ENCODE peak calls at places on chromosomes 1 and 21, in six cellular contexts. N is dorsolateral prefrontal cortex; L is neuronal stem cell; Y is CD8-positive, alpha-beta T cell; F is T-helper 2 cell; M is HL-60. B is an unnamed sample.

GRCh38 chr1:243345205-243345604 is 89.4 kb downstream of the SDCCAG8 start:
- DNase-seq in F (no peak), Y (no peak), L (no peak), N (no peak), M (no peak), B (no peak)

GRCh38 chr1:223700942-223701637 is 11.2 kb upstream of the CAPN2 start:
- DNase-seq in N (no peak), L (no peak), F (no peak), M (no peak), Y (no peak), B (no peak)

GRCh38 chr1:54379481-54380284 is 26.5 kb downstream of the SSBP3 start:
- DNase-seq in N (no peak), Y (no peak), F (no peak), L (no peak), M (no peak), B (no peak)

GRCh38 chr1:156104065-156104810 is 10.3 kb upstream of the LMNA start:
- DNase-seq in Y (no peak), F (peak), N (no peak), M (peak), L (no peak), B (peak)

GRCh38 chr1:192263436-192263835 is 53.4 kb upstream of the RGS21 start:
- DNase-seq in N (no peak), F (no peak), M (no peak), Y (no peak), L (no peak), B (no peak)

GRCh38 chr1:95408506-95409136 is 174.6 kb downstream of the RWDD3 start:
- DNase-seq in F (no peak), N (no peak), Y (no peak), M (no peak), L (no peak), B (no peak)

GRCh38 chr1:221987860-221988520 is 246.1 kb upstream of the DUSP10 start:
- DNase-seq in N (no peak), F (no peak), Y (no peak), M (no peak), L (no peak), B (no peak)

GRCh38 chr1:188425687-188426086 is 1596.9 kb downstream of the PLA2G4A start:
- DNase-seq in N (no peak), F (no peak), L (no peak), Y (no peak), M (no peak), B (no peak)

GRCh38 chr1:169003864-169004516 is 102.5 kb upstream of the ATP1B1 start:
- DNase-seq in N (no peak), M (no peak), L (no peak), Y (no peak), F (no peak), B (no peak)

GRCh38 chr1:205813755-205814058 is 709 bp upstream of the SLC41A1 start:
- DNase-seq in L (no peak), Y (no peak), F (no peak), N (no peak), M (no peak), B (peak)

GRCh38 chr1:24253569-24253968 is 65.6 kb upstream of the GRHL3 start:
- DNase-seq in F (no peak), N (no peak), M (no peak), Y (no peak), L (no peak), B (no peak)

GRCh38 chr1:119275145-119275929 is 93.2 kb upstream of the HAO2 start:
- DNase-seq in F (peak), Y (no peak), N (no peak), M (peak), L (peak), B (no peak)

GRCh38 chr21:37207441-37208009 is 59.6 kb downstream of the VPS26C start:
- DNase-seq in F (no peak), L (no peak), N (no peak), Y (no peak), M (peak), B (no peak)

GRCh38 chr1:202283379-202283844 is 58.3 kb downstream of the UBE2T start:
- DNase-seq in Y (no peak), M (peak), L (no peak), F (no peak), N (no peak), B (no peak)

GRCh38 chr1:151639466-151639865 is 27.6 kb downstream of the SNX27 start:
- DNase-seq in M (no peak), N (no peak), L (no peak), Y (no peak), F (no peak), B (no peak)

GRCh38 chr1:39829791-39830533 is 41.3 kb upstream of the BMP8B start:
- DNase-seq in N (no peak), F (no peak), L (no peak), Y (no peak), M (no peak), B (no peak)

GRCh38 chr21:8993284-8993942 is 1528.0 kb upstream of the TPTE start:
- DNase-seq in F (no peak), N (no peak), M (no peak), L (no peak), Y (no peak), B (no peak)

GRCh38 chr1:234667891-234668576 is 58.1 kb upstream of the IRF2BP2 start:
- DNase-seq in F (no peak), N (no peak), L (no peak), Y (no peak), M (no peak), B (no peak)

GRCh38 chr1:10781137-10781536 is 15.3 kb downstream of the CASZ1 start:
- DNase-seq in L (no peak), F (no peak), M (no peak), Y (no peak), N (no peak), B (no peak)

GRCh38 chr1:66271904-66272254 is 262.1 kb upstream of the SGIP1 start:
- DNase-seq in M (no peak), F (no peak), Y (no peak), N (peak), L (no peak), B (no peak)

GRCh38 chr1:47894718-47895393 is 102.3 kb downstream of the TRABD2B start:
- DNase-seq in L (no peak), M (no peak), F (no peak), N (no peak), Y (no peak), B (no peak)

GRCh38 chr1:51792864-51793263 is 85.7 kb downstream of the NRDC start:
- DNase-seq in Y (no peak), F (no peak), M (peak), L (no peak), N (no peak), B (no peak)

GRCh38 chr1:49765034-49765433 is 258.7 kb downstream of the AGBL4 start:
- DNase-seq in Y (no peak), L (no peak), M (no peak), F (no peak), N (no peak), B (no peak)

GRCh38 chr1:110262846-110263631 is 52.9 kb downstream of the KCNC4 start:
- DNase-seq in M (peak), Y (no peak), L (no peak), N (no peak), F (no peak), B (peak)

GRCh38 chr1:19096036-19096833 is 113.8 kb downstream of the UBR4 start:
- DNase-seq in F (no peak), N (peak), L (peak), M (peak), Y (peak), B (peak)

GRCh38 chr1:110070282-110070967 is at the start of gene ALX3:
- DNase-seq in L (no peak), N (no peak), Y (no peak), M (no peak), F (no peak), B (no peak)

GRCh38 chr1:230641900-230642262 is 400 bp upstream of the COG2 start:
- DNase-seq in Y (no peak), L (no peak), M (no peak), F (no peak), N (no peak), B (no peak)

GRCh38 chr1:19824541-19824940 is 9.5 kb upstream of the RNF186 start:
- DNase-seq in F (no peak), M (no peak), Y (no peak), L (no peak), N (no peak), B (no peak)